ENCODE peak calls at places on chromosomes 13 and 19, in eight cellular contexts. Z, F, Y, W, N, S, A and X are unnamed samples.
A peak's percentile ranks its signal among the peaks of the same experiment; 100 is the strongest.

GRCh38 chr13:97212540-97213146 is 9.5 kb upstream of the MBNL2 start:
- DNase-seq in A (peak; percentile 38), F (no peak), Y (no peak), N (peak; percentile 38), S (no peak), Z (no peak), W (no peak), X (no peak)

GRCh38 chr13:97200081-97200942 is 21.8 kb upstream of the MBNL2 start:
- DNase-seq in Y (no peak), S (no peak), N (no peak), W (no peak), Z (no peak), F (no peak), A (no peak), X (no peak)

GRCh38 chr13:33871207-33872004 is 53.5 kb downstream of the RFC3 start:
- DNase-seq in F (no peak), A (no peak), S (no peak), N (no peak), W (no peak), Y (no peak), Z (no peak), X (no peak)

GRCh38 chr13:92355213-92355612 is 871.4 kb upstream of the GPC6 start:
- DNase-seq in S (peak; percentile 38), Y (no peak), Z (no peak), N (no peak), F (no peak), A (no peak), W (no peak), X (no peak)

GRCh38 chr19:18070181-18070580 is 16.6 kb downstream of the IL12RB1 start:
- DNase-seq in A (no peak), F (peak; percentile 18), W (no peak), N (no peak), Z (no peak), S (no peak), Y (no peak), X (no peak)

GRCh38 chr19:3745363-3746045 is 16.0 kb downstream of the APBA3 start:
- DNase-seq in W (no peak), Z (no peak), S (no peak), Y (no peak), N (no peak), F (no peak), A (no peak), X (no peak)

GRCh38 chr13:25037057-25037813 is 58.7 kb upstream of the PABPC3 start:
- DNase-seq in A (peak; percentile 48), Z (no peak), S (peak; percentile 76), F (peak; percentile 64), W (no peak), N (peak; percentile 50), Y (peak; percentile 50), X (no peak)

GRCh38 chr19:54156490-54156889 is 3.0 kb downstream of the LENG1 start:
- DNase-seq in W (no peak), A (no peak), N (no peak), Y (no peak), S (no peak), F (no peak), Z (no peak), X (no peak)

GRCh38 chr19:1041835-1042685 is 2.2 kb downstream of the ABCA7 start:
- DNase-seq in W (no peak), N (no peak), A (no peak), F (no peak), Z (no peak), Y (no peak), S (no peak), X (peak; percentile 87)

GRCh38 chr19:49786432-49786831 is 19.6 kb downstream of the AP2A1 start:
- DNase-seq in Y (no peak), Z (no peak), F (no peak), A (peak; percentile 70), W (no peak), S (peak; percentile 23), N (peak; percentile 52), X (no peak)

GRCh38 chr19:19276386-19276785 is 3.3 kb upstream of the TM6SF2 start:
- DNase-seq in Y (no peak), W (no peak), S (no peak), N (no peak), F (no peak), Z (no peak), A (no peak), X (no peak)

GRCh38 chr13:60986301-60986700 is 429.3 kb downstream of the PCDH20 start:
- DNase-seq in N (peak; percentile 82), W (no peak), Z (no peak), A (peak; percentile 1), Y (no peak), S (no peak), F (no peak), X (no peak)

DNA sequence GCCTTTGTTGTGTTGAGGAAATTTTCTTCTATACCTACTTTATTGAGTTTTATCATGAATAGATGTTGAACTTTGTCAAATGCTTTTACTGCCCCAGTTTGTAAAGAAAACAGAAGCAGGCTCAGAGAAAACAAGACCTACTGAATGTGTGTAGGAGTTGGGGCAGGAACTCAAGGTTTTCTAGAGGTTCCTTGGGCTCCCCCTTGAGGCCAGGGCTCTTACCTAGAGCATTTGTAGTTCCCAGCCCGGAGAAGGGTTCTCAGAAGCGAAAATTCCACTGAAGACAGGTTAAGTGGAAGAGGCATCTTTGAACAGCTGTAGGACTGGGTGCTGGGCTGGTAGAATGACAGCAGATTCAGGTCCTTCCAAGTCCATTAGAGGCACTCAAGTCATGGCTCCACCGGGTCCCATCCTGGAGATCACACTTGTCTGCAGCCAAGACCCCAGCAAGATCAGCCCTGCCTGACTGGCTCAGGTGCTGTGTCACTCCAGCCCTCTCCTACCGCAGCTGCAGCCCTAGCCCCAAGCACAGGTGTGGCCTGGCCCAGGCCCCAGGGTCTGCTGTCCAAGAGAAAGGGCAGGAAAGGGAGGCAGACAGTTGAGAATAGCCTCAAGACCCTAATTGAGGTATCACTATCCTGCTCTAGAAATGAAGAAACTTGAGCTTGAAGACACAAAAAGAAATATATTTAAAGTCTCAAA is 425.5 kb downstream of the PCDH20 start:
- DNase-seq in N (peak; percentile 54), F (no peak), A (no peak), Y (no peak), Z (no peak), W (no peak), S (no peak), X (no peak)
- TF ChIP-seq CTCF in N (peak; percentile 75), F (no peak), A (no peak), Y (no peak), Z (no peak), W (no peak), S (no peak), X (no peak)

GRCh38 chr19:58166708-58167280 is 16.1 kb upstream of the ZNF274 start:
- DNase-seq in S (no peak), Z (no peak), Y (no peak), W (no peak), F (no peak), N (no peak), A (no peak), X (no peak)
- TF ChIP-seq CTCF in S (no peak), Z (no peak), Y (no peak), W (no peak), F (no peak), N (no peak), A (no peak), X (no peak)

GRCh38 chr13:72500851-72501250 is 226.6 kb downstream of the MZT1 start:
- DNase-seq in A (no peak), Z (no peak), Y (no peak), N (peak; percentile 66), S (no peak), F (no peak), W (no peak), X (no peak)
- TF ChIP-seq CTCF in A (no peak), Z (no peak), Y (no peak), N (no peak), S (no peak), F (no peak), W (no peak), X (no peak)

GRCh38 chr13:88979465-88980180 is 1308.5 kb downstream of the SLITRK5 start:
- DNase-seq in A (no peak), W (no peak), F (no peak), N (peak; percentile 39), Z (no peak), S (peak; percentile 30), Y (peak; percentile 21), X (no peak)
- TF ChIP-seq CTCF in A (no peak), W (no peak), F (no peak), N (peak; percentile 40), Z (no peak), S (no peak), Y (no peak), X (no peak)

GRCh38 chr19:55519461-55520311 is 17.2 kb downstream of the SBK2 start:
- DNase-seq in Y (no peak), S (no peak), F (no peak), A (peak; percentile 28), N (peak; percentile 95), Z (no peak), W (no peak), X (no peak)
- TF ChIP-seq CTCF in Y (no peak), S (no peak), F (no peak), A (no peak), N (no peak), Z (no peak), W (no peak), X (no peak)

GRCh38 chr13:39602614-39603366 is at the start of gene LHFPL6:
- DNase-seq in F (peak; percentile 88), W (peak; percentile 71), N (peak; percentile 64), A (peak; percentile 87), Z (peak; percentile 72), Y (peak; percentile 88), S (peak; percentile 86), X (peak; percentile 92)
- TF ChIP-seq CTCF in F (peak; percentile 23), W (no peak), N (peak; percentile 47), A (peak; percentile 71), Z (peak; percentile 42), Y (no peak), S (peak; percentile 54), X (no peak)

GRCh38 chr19:10863107-10863700 is 8.1 kb upstream of the CARM1 start:
- DNase-seq in F (no peak), W (no peak), Y (no peak), Z (no peak), S (peak; percentile 8), A (no peak), N (peak; percentile 61), X (no peak)
- TF ChIP-seq CTCF in F (no peak), W (no peak), Y (no peak), Z (no peak), S (no peak), A (no peak), N (no peak), X (no peak)

GRCh38 chr19:48085904-48086864 is 24.4 kb downstream of the PLA2G4C start:
- DNase-seq in Z (no peak), A (no peak), Y (no peak), F (no peak), N (no peak), W (no peak), S (no peak), X (no peak)
- TF ChIP-seq CTCF in Z (no peak), A (no peak), Y (no peak), F (no peak), N (no peak), W (no peak), S (no peak), X (no peak)

GRCh38 chr13:19153782-19154450 is 27.7 kb downstream of the TUBA3C start:
- DNase-seq in Z (no peak), W (no peak), S (no peak), F (peak; percentile 18), N (no peak), Y (no peak), A (no peak), X (no peak)
- TF ChIP-seq CTCF in Z (no peak), W (no peak), S (no peak), F (no peak), N (no peak), Y (no peak), A (no peak), X (no peak)